ENCODE peak calls at places on chromosomes 1 and 21, in seven cellular contexts. J is activated gamma-delta T cell treated with anti-CD3 and anti-CD28 coated beads, Interleukin-2, amount 50 U/mL, for 16 hours; R is Calu3; Q is HEK293T; L is ACHN; C is right lobe of liver; V is occipital lobe. O is an unnamed sample.

GRCh38 chr1:151993084-151993733 is 450 bp downstream of the S100A10 start:
- DNase-seq in J (peak; percentile 7), R (peak; percentile 45), Q (no peak), L (no peak), C (no peak), V (no peak), O (no peak)

GRCh38 chr21:31158789-31159581 is 120.7 kb upstream of the KRTAP19-8 start:
- DNase-seq in J (no peak), R (no peak), Q (no peak), L (no peak), C (no peak), V (no peak), O (no peak)

GRCh38 chr1:22729921-22730320 is 19.3 kb downstream of the EPHB2 start:
- DNase-seq in J (no peak), R (no peak), Q (no peak), L (no peak), C (no peak), V (no peak), O (no peak)

GRCh38 chr1:171472183-171472647 is 13.1 kb upstream of the PRRC2C start:
- DNase-seq in J (no peak), R (no peak), Q (no peak), L (peak; percentile 42), C (no peak), V (no peak), O (no peak)

GRCh38 chr1:89487972-89488371 is 36.7 kb upstream of the LRRC8B start:
- DNase-seq in J (no peak), R (no peak), Q (no peak), L (no peak), C (no peak), V (no peak), O (no peak)

GRCh38 chr1:244970236-244970652 is 105.9 kb upstream of the HNRNPU start:
- DNase-seq in J (peak; percentile 49), R (no peak), Q (peak; percentile 68), L (peak; percentile 78), C (peak; percentile 82), V (peak; percentile 91), O (no peak)

GRCh38 chr1:159951551-159951950 is 2.5 kb downstream of the SLAMF9 start:
- DNase-seq in J (no peak), R (no peak), Q (no peak), L (no peak), C (no peak), V (no peak), O (no peak)

GRCh38 chr1:203028067-203028783 is 1.9 kb downstream of the PPFIA4 start:
- DNase-seq in J (no peak), R (no peak), Q (no peak), L (no peak), C (no peak), V (no peak), O (no peak)

GRCh38 chr21:45864436-45864835 is 117.1 kb upstream of the COL6A1 start:
- DNase-seq in J (no peak), R (no peak), Q (no peak), L (no peak), C (no peak), V (no peak), O (no peak)

GRCh38 chr1:201022824-201023516 is 544 bp downstream of the KIF21B start:
- DNase-seq in J (peak; percentile 25), R (no peak), Q (no peak), L (no peak), C (no peak), V (peak; percentile 41), O (no peak)

GRCh38 chr1:150925080-150925479 is 1.1 kb upstream of the SETDB1 start:
- DNase-seq in J (no peak), R (no peak), Q (no peak), L (no peak), C (no peak), V (no peak), O (no peak)

GRCh38 chr21:43203523-43204080 is 34.8 kb downstream of the CRYAA start:
- DNase-seq in J (no peak), R (no peak), Q (no peak), L (no peak), C (peak; percentile 18), V (no peak), O (no peak)

GRCh38 chr1:20126806-20127440 is 7.6 kb upstream of the PLA2G2D start:
- DNase-seq in J (no peak), R (no peak), Q (no peak), L (no peak), C (peak; percentile 34), V (no peak), O (no peak)

GRCh38 chr1:245715291-245715701 is 560.5 kb downstream of the KIF26B start:
- DNase-seq in J (no peak), R (peak; percentile 46), Q (no peak), L (peak; percentile 25), C (no peak), V (no peak), O (no peak)

GRCh38 chr1:186473047-186473446 is 12.1 kb upstream of the PDC start:
- DNase-seq in J (no peak), R (no peak), Q (no peak), L (no peak), C (no peak), V (no peak), O (no peak)

GRCh38 chr1:27392778-27393635 is 585 bp downstream of the GPR3 start:
- DNase-seq in J (no peak), R (peak; percentile 17), Q (peak; percentile 27), L (peak; percentile 28), C (no peak), V (no peak), O (no peak)

GRCh38 chr1:240701412-240701811 is 89.5 kb upstream of the GREM2 start:
- DNase-seq in J (no peak), R (no peak), Q (no peak), L (no peak), C (no peak), V (no peak), O (peak; percentile 70)

GRCh38 chr1:43622471-43622870 is 27.5 kb upstream of the KDM4A start:
- DNase-seq in J (no peak), R (no peak), Q (no peak), L (no peak), C (no peak), V (peak; percentile 41), O (no peak)

GRCh38 chr21:40841524-40842196 is 5.3 kb downstream of the DSCAM start:
- DNase-seq in J (no peak), R (no peak), Q (no peak), L (peak; percentile 2), C (peak; percentile 60), V (peak; percentile 76), O (peak; percentile 26)

GRCh38 chr1:3319874-3320245 is 134.6 kb upstream of the ARHGEF16 start:
- DNase-seq in J (no peak), R (peak; percentile 64), Q (peak; percentile 78), L (peak; percentile 75), C (no peak), V (no peak), O (no peak)

GRCh38 chr1:54973205-54973921 is 7.1 kb upstream of the TMEM61 start:
- DNase-seq in J (no peak), R (peak; percentile 35), Q (peak; percentile 72), L (peak; percentile 26), C (peak; percentile 49), V (peak; percentile 21), O (no peak)

GRCh38 chr1:205701891-205702290 is 21.6 kb upstream of the SLC45A3 start:
- DNase-seq in J (no peak), R (no peak), Q (no peak), L (no peak), C (no peak), V (no peak), O (no peak)

GRCh38 chr1:218809625-218810024 is 364.1 kb upstream of the LYPLAL1 start:
- DNase-seq in J (no peak), R (no peak), Q (no peak), L (no peak), C (no peak), V (no peak), O (no peak)

GRCh38 chr1:82108843-82109242 is 308.1 kb downstream of the ADGRL2 start:
- DNase-seq in J (no peak), R (no peak), Q (no peak), L (no peak), C (no peak), V (no peak), O (no peak)

GRCh38 chr1:18752409-18752808 is 107.1 kb downstream of the TAS1R2 start:
- DNase-seq in J (no peak), R (no peak), Q (no peak), L (no peak), C (no peak), V (no peak), O (no peak)

GRCh38 chr21:46585191-46585953 is 19.5 kb downstream of the S100B start:
- DNase-seq in J (no peak), R (no peak), Q (no peak), L (no peak), C (no peak), V (no peak), O (no peak)

GRCh38 chr1:110630770-110631663 is 24.9 kb upstream of the KCNA2 start:
- DNase-seq in J (peak; percentile 81), R (peak; percentile 82), Q (peak; percentile 91), L (peak; percentile 59), C (peak; percentile 74), V (peak; percentile 36), O (no peak)